ENCODE peak calls at places on chromosomes 2 and 18, in eight cellular contexts. F is GM13977, D is nephron progenitor cell, L is cardiac fibroblast, W is fibroblast of mammary gland, O is PC-3, I is tibial artery, C is BE2C. X is an unnamed sample.

GRCh38 chr2:10057231-10058107 is 14.1 kb downstream of the KLF11 start:
- DNase-seq in F (no peak), D (peak; percentile 69), L (peak; percentile 85), W (peak; percentile 80), O (no peak), I (no peak), C (no peak), X (peak; percentile 39)

GRCh38 chr2:31089645-31090044 is 48.6 kb downstream of the GALNT14 start:
- DNase-seq in F (no peak), D (no peak), L (no peak), W (no peak), O (no peak), I (no peak), C (no peak), X (no peak)

GRCh38 chr2:240434728-240435456 is 571 bp upstream of the GPC1 start:
- DNase-seq in F (peak; percentile 97), D (peak; percentile 96), L (peak; percentile 91), W (peak; percentile 90), O (peak; percentile 88), I (peak; percentile 97), C (peak; percentile 95), X (peak; percentile 83)

GRCh38 chr2:230920167-230920566 is 4.9 kb downstream of the GPR55 start:
- DNase-seq in F (no peak), D (no peak), L (no peak), W (no peak), O (no peak), I (no peak), C (no peak), X (no peak)

GRCh38 chr2:231294116-231294515 is 95.7 kb downstream of the ARMC9 start:
- DNase-seq in F (no peak), D (no peak), L (no peak), W (no peak), O (no peak), I (no peak), C (no peak), X (no peak)

GRCh38 chr2:112636605-112637288 is 9.0 kb upstream of the SLC20A1 start:
- DNase-seq in F (peak; percentile 47), D (no peak), L (no peak), W (no peak), O (no peak), I (no peak), C (no peak), X (no peak)

GRCh38 chr2:29802976-29803375 is 118.4 kb downstream of the ALK start:
- DNase-seq in F (no peak), D (no peak), L (peak; percentile 3), W (peak; percentile 12), O (peak; percentile 8), I (no peak), C (no peak), X (no peak)

GRCh38 chr2:160570386-160570785 is 76.8 kb upstream of the RBMS1 start:
- DNase-seq in F (no peak), D (no peak), L (no peak), W (no peak), O (no peak), I (no peak), C (no peak), X (no peak)

GRCh38 chr2:7377861-7378569 is 460.8 kb downstream of the RNF144A start:
- DNase-seq in F (no peak), D (peak; percentile 22), L (no peak), W (no peak), O (peak; percentile 71), I (no peak), C (peak; percentile 96), X (no peak)

GRCh38 chr18:69558088-69558487 is 157.4 kb downstream of the DOK6 start:
- DNase-seq in F (no peak), D (no peak), L (no peak), W (no peak), O (no peak), I (no peak), C (no peak), X (no peak)

GRCh38 chr2:11987151-11987550 is 240.7 kb downstream of the LPIN1 start:
- DNase-seq in F (no peak), D (no peak), L (no peak), W (no peak), O (no peak), I (no peak), C (no peak), X (no peak)

GRCh38 chr2:142058149-142058548 is 72.7 kb downstream of the LRP1B start:
- DNase-seq in F (no peak), D (no peak), L (no peak), W (no peak), O (no peak), I (no peak), C (no peak), X (no peak)

GRCh38 chr18:62769216-62769615 is 53.9 kb downstream of the PHLPP1 start:
- DNase-seq in F (no peak), D (no peak), L (no peak), W (no peak), O (no peak), I (no peak), C (no peak), X (no peak)

GRCh38 chr2:174856447-174856846 is 92.2 kb upstream of the CHRNA1 start:
- DNase-seq in F (no peak), D (no peak), L (no peak), W (no peak), O (no peak), I (no peak), C (no peak), X (no peak)

DNA sequence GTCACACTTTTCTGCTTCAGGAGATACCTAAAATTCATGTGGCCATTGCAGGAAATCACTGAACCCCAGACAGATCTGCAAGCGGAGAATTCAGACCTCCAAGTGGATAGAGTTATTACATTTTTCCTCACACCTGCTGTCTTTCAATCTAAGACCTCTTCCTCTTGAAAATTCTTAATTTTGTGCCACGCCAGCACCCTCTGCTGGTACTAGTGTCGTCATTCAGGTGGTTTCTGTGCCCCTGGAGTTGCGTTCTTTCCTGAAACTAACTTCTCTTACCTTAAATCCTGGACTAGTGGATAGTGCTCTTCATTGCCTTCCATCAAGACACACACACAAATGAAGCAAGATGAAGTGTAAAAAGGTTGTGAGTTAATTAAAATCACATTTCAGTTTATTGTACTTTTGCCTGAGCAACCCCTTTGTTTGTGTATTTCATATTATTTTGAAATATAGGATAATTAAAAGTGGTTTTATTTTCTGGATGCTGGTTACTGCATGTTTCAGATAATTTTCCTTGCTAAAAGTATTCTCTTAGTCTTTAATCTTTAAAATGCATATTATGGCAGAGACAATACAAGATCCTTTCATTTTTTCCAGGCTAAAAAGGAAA is 1.6 kb upstream of the DNER start:
- DNase-seq in F (no peak), D (peak; percentile 37), L (peak; percentile 65), W (peak; percentile 27), O (peak; percentile 76), I (no peak), C (peak; percentile 48), X (no peak)
- TF ChIP-seq CTCF in F (peak; percentile 35), D (peak; percentile 64), L (peak; percentile 58), W (peak; percentile 46), O (peak; percentile 87), I (no peak), C (peak; percentile 81), X (peak; percentile 18)

GRCh38 chr2:49807689-49808088 is 653.4 kb upstream of the FSHR start:
- DNase-seq in F (no peak), D (no peak), L (no peak), W (no peak), O (no peak), I (no peak), C (no peak), X (no peak)
- TF ChIP-seq CTCF in F (no peak), D (no peak), L (no peak), W (no peak), O (no peak), I (no peak), C (peak; percentile 2), X (no peak)

GRCh38 chr2:222413295-222413911 is 10.9 kb upstream of the SGPP2 start:
- DNase-seq in F (no peak), D (no peak), L (no peak), W (no peak), O (no peak), I (no peak), C (no peak), X (no peak)

GRCh38 chr2:222408684-222409083 is 15.7 kb upstream of the SGPP2 start:
- DNase-seq in F (no peak), D (no peak), L (no peak), W (no peak), O (no peak), I (no peak), C (no peak), X (no peak)

GRCh38 chr2:222410534-222410933 is 13.8 kb upstream of the SGPP2 start:
- DNase-seq in F (no peak), D (peak; percentile 42), L (no peak), W (no peak), O (peak; percentile 8), I (no peak), C (no peak), X (no peak)
- TF ChIP-seq CTCF in F (no peak), D (no peak), L (no peak), W (no peak), O (no peak), I (no peak), C (no peak), X (no peak)

GRCh38 chr2:108825254-108825653 is 38.7 kb downstream of the CCDC138 start:
- DNase-seq in F (no peak), D (no peak), L (no peak), W (peak; percentile 8), O (no peak), I (no peak), C (no peak), X (no peak)

GRCh38 chr2:108820439-108820838 is 33.9 kb downstream of the CCDC138 start:
- DNase-seq in F (no peak), D (no peak), L (no peak), W (no peak), O (no peak), I (no peak), C (no peak), X (no peak)

GRCh38 chr2:108825736-108826135 is 39.2 kb downstream of the CCDC138 start:
- DNase-seq in F (no peak), D (no peak), L (no peak), W (peak; percentile 23), O (no peak), I (no peak), C (no peak), X (no peak)

GRCh38 chr2:108823286-108823685 is 36.7 kb downstream of the CCDC138 start:
- DNase-seq in F (no peak), D (no peak), L (no peak), W (no peak), O (peak; percentile 11), I (no peak), C (no peak), X (no peak)
- TF ChIP-seq CTCF in F (no peak), D (no peak), L (no peak), W (no peak), O (no peak), I (no peak), C (no peak), X (no peak)

GRCh38 chr2:71064754-71065621 is 3.5 kb upstream of the NAGK start:
- DNase-seq in F (peak; percentile 49), D (no peak), L (no peak), W (peak; percentile 31), O (no peak), I (no peak), C (no peak), X (no peak)
- TF ChIP-seq CTCF in F (no peak), D (no peak), L (no peak), W (no peak), O (no peak), I (no peak), C (no peak), X (no peak)